ENCODE peak calls at places on chromosomes 5 and 9, in four cellular contexts. B, L, O and E are unnamed samples.

GRCh38 chr5:124398471-124398870 is 348.0 kb downstream of the ZNF608 start:
- DNase-seq in B (peak), L (no peak), O (no peak), E (no peak)

GRCh38 chr5:83031391-83031790 is 45.8 kb downstream of the TMEM167A start:
- DNase-seq in O (no peak), L (no peak), B (no peak), E (no peak)

GRCh38 chr9:37760416-37761165 is 7.0 kb downstream of the TRMT10B start:
- DNase-seq in B (no peak), L (no peak), O (peak), E (no peak)

GRCh38 chr9:137832191-137832700 is 45.3 kb upstream of the CACNA1B start:
- DNase-seq in O (no peak), B (no peak), L (no peak), E (no peak)

GRCh38 chr9:118271331-118271730 is 567.1 kb downstream of the TLR4 start:
- DNase-seq in O (peak), B (no peak), L (no peak), E (no peak)

GRCh38 chr5:137497396-137498290 is 1.5 kb downstream of the SPOCK1 start:
- DNase-seq in L (no peak), O (peak), B (peak), E (no peak)

GRCh38 chr5:180649297-180650039 is at the start of gene FLT4:
- DNase-seq in O (no peak), B (peak), L (no peak), E (no peak)

GRCh38 chr9:131757549-131757948 is 17.7 kb upstream of the RAPGEF1 start:
- DNase-seq in L (no peak), B (no peak), O (no peak), E (no peak)

GRCh38 chr5:119340597-119341218 is 15.1 kb upstream of the TNFAIP8 start:
- DNase-seq in O (no peak), B (no peak), L (peak), E (peak)

GRCh38 chr9:68500457-68501158 is 40.1 kb downstream of the TMEM252 start:
- DNase-seq in O (peak), B (no peak), L (no peak), E (no peak)

GRCh38 chr9:12702160-12702758 is 9.1 kb downstream of the TYRP1 start:
- DNase-seq in O (peak), L (no peak), B (peak), E (no peak)
- TF ChIP-seq EZH2phosphoT487 in O (no peak), L (no peak), B (no peak), E (no peak)

GRCh38 chr5:113294341-113295110 is 140.3 kb downstream of the TSSK1B start:
- DNase-seq in L (peak), O (peak), B (peak), E (peak)
- TF ChIP-seq CTCF in L (peak), O (peak), B (peak), E (no peak)

GRCh38 chr5:25393321-25393720 is 748.5 kb upstream of the CDH10 start:
- DNase-seq in B (no peak), O (no peak), L (no peak), E (no peak)
- H2AFZ ChIP-seq in B (no peak), O (no peak), L (no peak), E (no peak)

DNA sequence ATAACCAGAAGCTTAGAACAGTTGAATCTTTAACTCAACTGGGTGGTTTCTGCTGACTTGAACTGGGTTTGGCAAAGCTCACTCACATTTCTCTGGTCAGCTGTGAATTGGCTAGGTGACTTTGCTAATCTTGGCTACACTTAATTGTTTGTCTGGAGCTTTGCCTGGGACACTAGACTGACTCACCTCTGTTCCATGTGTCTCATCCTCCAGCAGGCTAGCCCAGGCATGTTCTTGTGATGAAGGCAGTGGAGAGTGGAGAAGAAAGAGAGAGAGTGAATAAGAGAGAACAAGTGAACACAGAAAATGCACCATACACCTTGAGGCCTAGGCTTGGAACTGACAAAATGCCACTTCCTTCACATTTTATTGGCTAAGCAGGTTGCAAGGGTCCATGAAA is 32.6 kb downstream of the SPATA31D1 start:
- DNase-seq in L (no peak), O (peak), B (no peak), E (no peak)
- TF ChIP-seq EZH2phosphoT487 in L (no peak), O (no peak), B (no peak), E (no peak)

GRCh38 chr5:36710039-36710438 is 103.6 kb downstream of the SLC1A3 start:
- DNase-seq in L (no peak), O (no peak), B (no peak), E (no peak)
- TF ChIP-seq CTCF in L (no peak), O (no peak), B (no peak), E (no peak)

DNA sequence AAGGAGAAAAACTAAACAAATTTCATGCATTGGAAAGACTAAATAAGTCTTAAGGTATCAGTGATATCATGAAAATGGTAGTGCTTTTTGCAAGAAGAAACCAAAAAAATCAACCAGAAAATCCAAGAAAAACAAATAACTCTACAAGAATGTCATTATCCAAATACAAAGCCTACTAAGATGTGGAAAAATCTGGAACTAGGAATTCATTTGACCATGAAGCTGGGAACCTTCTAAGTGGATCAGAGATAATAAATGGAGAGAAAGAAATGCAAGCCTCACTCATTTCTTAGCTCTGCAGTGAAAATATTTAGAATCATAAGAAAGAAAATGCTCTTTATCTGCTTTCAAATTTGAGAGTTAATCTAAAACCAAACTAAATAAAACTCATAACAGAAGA is 51.3 kb downstream of the RASEF start:
- DNase-seq in L (no peak), B (no peak), O (no peak), E (no peak)
- H2AFZ ChIP-seq in L (no peak), B (no peak), O (no peak), E (no peak)

DNA sequence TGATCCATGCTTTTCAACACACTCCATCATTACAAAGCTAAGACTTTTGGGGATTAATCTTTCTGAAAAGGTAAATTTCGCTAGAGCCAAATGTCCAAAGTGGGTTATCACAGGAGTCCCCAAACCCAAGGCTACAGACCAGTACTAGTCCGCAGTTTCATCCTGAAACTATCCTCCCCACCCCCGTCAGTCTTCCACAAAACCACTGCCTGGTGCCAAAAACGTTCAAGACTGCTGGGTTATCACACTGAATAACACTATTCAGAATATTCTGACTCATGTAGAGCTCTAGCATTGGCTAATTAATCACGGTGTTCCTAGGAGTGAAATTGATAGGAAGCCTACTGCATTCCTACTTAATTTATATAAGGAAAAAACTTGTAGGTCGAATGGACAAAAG is 24.7 kb downstream of the ERP44 start:
- DNase-seq in O (no peak), L (no peak), B (no peak), E (no peak)
- TF ChIP-seq EZH2phosphoT487 in O (no peak), L (no peak), B (no peak), E (no peak)